ENCODE peak calls at places on chromosomes 4 and X, in four cellular contexts. D is IMR-90, J is neuronal stem cell, S is trophoblast cell. K is an unnamed sample.

GRCh38 chr4:4849106-4849505 is 10.4 kb upstream of the MSX1 start:
- DNase-seq in D (no peak), J (no peak), S (no peak), K (no peak)

GRCh38 chr4:159401791-159402380 is 299.0 kb downstream of the RAPGEF2 start:
- DNase-seq in J (no peak), D (peak), S (no peak), K (peak)

GRCh38 chr4:99087887-99088484 is 602 bp downstream of the ADH5 start:
- DNase-seq in J (no peak), D (peak), S (peak), K (peak)

GRCh38 chr4:15777697-15778096 is 431 bp upstream of the CD38 start:
- DNase-seq in J (no peak), S (no peak), D (no peak), K (no peak)

GRCh38 chrX:25158635-25159034 is 142.9 kb upstream of the ARX start:
- DNase-seq in S (no peak), D (no peak), J (no peak), K (no peak)

GRCh38 chrX:137227164-137227563 is 193.4 kb upstream of the GPR101 start:
- DNase-seq in S (peak), J (no peak), D (no peak), K (no peak)

GRCh38 chr4:171334549-171334948 is 478.7 kb upstream of the GALNTL6 start:
- DNase-seq in J (no peak), S (no peak), D (no peak), K (no peak)

GRCh38 chr4:5381981-5382441 is 326.3 kb downstream of the EVC2 start:
- DNase-seq in D (peak), S (no peak), J (no peak), K (no peak)

GRCh38 chrX:925652-926061 is 286.8 kb downstream of the CRLF2 start:
- DNase-seq in S (no peak), J (no peak), D (no peak), K (no peak)

GRCh38 chr4:83231620-83232056 is 53.0 kb downstream of the COQ2 start:
- DNase-seq in S (peak), D (no peak), J (no peak), K (no peak)

GRCh38 chrX:40173662-40174593 is 76.2 kb upstream of the BCOR start:
- DNase-seq in S (peak), J (no peak), D (no peak), K (peak)

GRCh38 chrX:40170830-40171512 is 73.2 kb upstream of the BCOR start:
- DNase-seq in S (no peak), D (no peak), J (no peak), K (peak)

GRCh38 chrX:40172980-40173661 is 75.4 kb upstream of the BCOR start:
- DNase-seq in J (no peak), S (no peak), D (no peak), K (no peak)

GRCh38 chrX:40171513-40172168 is 73.9 kb upstream of the BCOR start:
- DNase-seq in S (no peak), D (no peak), J (no peak), K (peak)

GRCh38 chrX:40172169-40172979 is 74.6 kb upstream of the BCOR start:
- DNase-seq in S (peak), D (peak), J (no peak), K (peak)
- H3K4ac ChIP-seq in S (no peak), D (peak), J (no peak), K (no peak)

GRCh38 chrX:64205441-64205734 is at the start of gene AMER1:
- DNase-seq in J (no peak), S (peak), D (no peak), K (no peak)

GRCh38 chrX:64204701-64205440 is 637 bp downstream of the AMER1 start:
- DNase-seq in D (peak), S (no peak), J (no peak), K (peak)

GRCh38 chrX:64204252-64204651 is 1.3 kb downstream of the AMER1 start:
- DNase-seq in J (no peak), D (peak), S (no peak), K (peak)

GRCh38 chrX:64205735-64206491 is 405 bp upstream of the AMER1 start:
- DNase-seq in D (peak), J (peak), S (peak), K (peak)

DNA sequence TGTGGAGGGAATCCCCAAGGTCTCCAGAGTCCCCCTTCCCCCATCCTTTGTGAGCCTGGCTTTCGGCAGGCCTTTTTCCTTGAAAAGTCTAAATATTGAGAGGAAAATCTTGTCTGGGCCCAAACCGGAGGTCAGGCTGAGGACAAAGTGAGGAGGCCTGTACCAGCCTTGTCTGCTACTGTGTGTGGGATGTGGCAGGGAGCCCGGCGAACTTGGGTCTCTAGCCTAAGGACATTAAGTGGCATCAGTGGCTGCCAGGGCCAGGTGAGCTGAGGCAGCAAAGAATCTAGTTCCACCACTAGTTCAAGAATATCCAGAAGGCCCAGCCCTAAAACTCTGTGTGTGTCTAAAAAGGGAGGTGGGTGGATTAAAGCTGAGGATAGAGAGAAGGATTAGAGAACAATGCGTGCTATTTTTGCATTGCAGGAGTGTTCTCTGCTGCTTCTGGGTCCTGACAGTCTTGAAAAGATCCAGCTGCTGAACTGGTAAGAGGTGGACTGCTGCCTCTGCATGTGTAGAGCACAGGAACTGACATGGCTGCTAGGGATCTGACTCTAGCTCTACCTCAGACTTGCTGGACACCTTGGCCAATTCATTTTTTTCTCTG is 1.2 kb upstream of the AMER1 start:
- DNase-seq in D (peak), S (no peak), J (no peak), K (no peak)
- H4K8ac ChIP-seq in D (peak), S (peak), J (no peak), K (no peak)

GRCh38 chr4:7928711-7929505 is 10.8 kb downstream of the AFAP1 start:
- DNase-seq in J (no peak), S (no peak), D (no peak), K (no peak)

GRCh38 chr4:7926822-7927221 is 12.8 kb downstream of the AFAP1 start:
- DNase-seq in J (no peak), D (no peak), S (no peak), K (no peak)

GRCh38 chr4:7922466-7922865 is 17.2 kb downstream of the AFAP1 start:
- DNase-seq in S (no peak), J (no peak), D (no peak), K (no peak)

GRCh38 chr4:7924163-7924562 is 15.5 kb downstream of the AFAP1 start:
- DNase-seq in S (no peak), J (no peak), D (no peak), K (no peak)

DNA sequence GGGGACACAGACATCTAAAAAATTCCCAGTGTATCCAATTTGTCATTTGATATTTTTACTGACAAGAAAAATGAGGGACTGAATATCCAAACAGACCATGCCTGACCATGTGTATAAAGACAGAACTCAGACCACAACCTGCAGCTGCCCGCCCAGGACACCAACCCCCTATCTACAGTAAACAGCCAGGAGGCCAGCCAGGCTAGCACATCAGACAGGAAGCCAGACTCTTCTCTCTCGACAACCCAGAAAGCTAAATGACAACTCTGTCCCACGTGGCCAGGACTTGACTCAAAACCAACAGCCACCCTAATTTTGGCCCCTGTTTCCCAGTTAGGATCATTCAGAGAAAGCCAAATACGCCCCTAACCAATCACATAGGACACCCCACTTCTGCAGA is 15.1 kb downstream of the AFAP1 start:
- DNase-seq in S (no peak), J (no peak), D (no peak), K (no peak)
- H2AK5ac ChIP-seq in S (no peak), J (no peak), D (peak), K (no peak)

GRCh38 chr4:115969756-115970155 is 856.3 kb upstream of the NDST4 start:
- DNase-seq in J (no peak), D (no peak), S (no peak), K (peak)

GRCh38 chr4:115973768-115974167 is 860.3 kb upstream of the NDST4 start:
- DNase-seq in S (no peak), J (peak), D (no peak), K (peak)

GRCh38 chr4:115965588-115965987 is 852.2 kb upstream of the NDST4 start:
- DNase-seq in J (no peak), D (no peak), S (no peak), K (no peak)

GRCh38 chr4:115972967-115973366 is 859.5 kb upstream of the NDST4 start:
- DNase-seq in J (no peak), S (no peak), D (no peak), K (peak)

GRCh38 chr4:115970859-115971258 is 857.4 kb upstream of the NDST4 start:
- DNase-seq in S (no peak), J (no peak), D (no peak), K (no peak)
- H3K4ac ChIP-seq in S (no peak), J (no peak), D (no peak), K (peak)

GRCh38 chrX:12950851-12951589 is 23.9 kb upstream of the TMSB4X start:
- DNase-seq in J (no peak), S (no peak), D (no peak), K (peak)
- H4K8ac ChIP-seq in J (no peak), S (peak), D (peak), K (no peak)

GRCh38 chr4:2393353-2394270 is 24.8 kb downstream of the ZFYVE28 start:
- DNase-seq in J (no peak), S (no peak), D (no peak), K (peak)
- H2AK5ac ChIP-seq in J (peak), S (no peak), D (no peak), K (no peak)

GRCh38 chr4:123746981-123747380 is 350.4 kb downstream of the SPRY1 start:
- DNase-seq in S (no peak), D (no peak), J (no peak), K (peak)

GRCh38 chr4:123749408-123749807 is 352.8 kb downstream of the SPRY1 start:
- DNase-seq in S (no peak), J (no peak), D (no peak), K (peak)

GRCh38 chr4:123748806-123749205 is 352.2 kb downstream of the SPRY1 start:
- DNase-seq in S (no peak), D (no peak), J (no peak), K (peak)

GRCh38 chr4:123744664-123745290 is 348.2 kb downstream of the SPRY1 start:
- DNase-seq in D (peak), S (no peak), J (no peak), K (no peak)

DNA sequence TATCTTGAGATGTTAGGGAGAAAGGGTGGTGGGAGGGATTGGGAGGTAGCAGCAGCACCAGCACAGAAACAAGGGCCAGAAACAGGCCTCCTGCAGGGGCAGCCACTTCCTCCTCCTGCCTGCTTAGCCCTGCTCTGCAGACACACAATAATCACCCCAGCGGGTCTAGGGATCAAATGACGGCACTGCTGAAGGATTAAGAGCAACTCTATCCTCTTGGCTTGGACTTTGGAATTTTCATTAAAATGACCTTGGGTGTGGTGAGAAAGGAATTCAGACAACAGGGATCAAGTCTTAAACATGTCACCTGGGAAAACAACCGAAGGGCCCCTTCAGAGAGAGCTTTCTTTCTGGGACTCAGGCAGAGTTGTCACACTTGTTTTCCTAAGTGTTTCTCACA is 353.4 kb downstream of the SPRY1 start:
- DNase-seq in J (peak), D (no peak), S (no peak), K (peak)
- H3K4ac ChIP-seq in J (no peak), D (no peak), S (no peak), K (no peak)

GRCh38 chr4:55635760-55636621 is at the start of gene NMU:
- DNase-seq in S (peak), J (peak), D (no peak), K (peak)
- H4K8ac ChIP-seq in S (no peak), J (no peak), D (no peak), K (no peak)